ENCODE peak calls at places on chromosomes 5 and 9, in four cellular contexts. R, O, Y and C are unnamed samples.

GRCh38 chr9:136193891-136194279 is 11.0 kb downstream of the LHX3 start:
- DNase-seq in O (no peak), Y (no peak), R (no peak), C (no peak)

GRCh38 chr5:133287500-133287899 is 235.7 kb downstream of the HSPA4 start:
- DNase-seq in O (no peak), R (peak), Y (no peak), C (no peak)

GRCh38 chr5:123303802-123304201 is 119.4 kb downstream of the CEP120 start:
- DNase-seq in O (no peak), R (no peak), Y (no peak), C (no peak)

GRCh38 chr9:69755205-69755604 is 4.6 kb downstream of the PTAR1 start:
- DNase-seq in Y (no peak), R (no peak), O (no peak), C (no peak)

GRCh38 chr9:35367451-35367850 is 122.5 kb upstream of the RUSC2 start:
- DNase-seq in Y (no peak), O (peak), R (no peak), C (peak)

GRCh38 chr5:17918373-17919104 is 284.3 kb downstream of the TAF11L14 start:
- DNase-seq in Y (no peak), R (no peak), O (no peak), C (no peak)

GRCh38 chr9:34633166-34633565 is 4.3 kb upstream of the ARID3C start:
- DNase-seq in Y (no peak), R (no peak), O (no peak), C (no peak)

GRCh38 chr9:1443450-1443849 is 393.3 kb downstream of the DMRT2 start:
- DNase-seq in O (no peak), Y (no peak), R (no peak), C (no peak)

GRCh38 chr5:52817818-52818217 is 30.1 kb downstream of the ITGA1 start:
- DNase-seq in R (no peak), O (no peak), Y (no peak), C (no peak)

GRCh38 chr9:121299467-121300282 is 31.7 kb downstream of the GSN start:
- DNase-seq in Y (no peak), O (no peak), R (peak), C (no peak)

GRCh38 chr9:69602768-69603167 is 69.4 kb downstream of the APBA1 start:
- DNase-seq in O (no peak), R (no peak), Y (no peak), C (no peak)

GRCh38 chr9:2424564-2425153 is 196.9 kb upstream of the VLDLR start:
- DNase-seq in O (no peak), Y (no peak), R (no peak), C (peak)

GRCh38 chr9:110541950-110542349 is 37.6 kb downstream of the SVEP1 start:
- DNase-seq in Y (no peak), O (no peak), R (no peak), C (no peak)

GRCh38 chr5:36722913-36723312 is 116.5 kb downstream of the SLC1A3 start:
- DNase-seq in O (no peak), R (no peak), Y (no peak), C (peak)

GRCh38 chr5:78283105-78283504 is 11.4 kb downstream of the AP3B1 start:
- DNase-seq in Y (no peak), R (no peak), O (no peak), C (no peak)

GRCh38 chr5:82418608-82418950 is 140.4 kb upstream of the RPS23 start:
- DNase-seq in R (no peak), O (no peak), Y (no peak), C (no peak)

GRCh38 chr9:120680579-120680978 is 33.7 kb downstream of the MEGF9 start:
- DNase-seq in R (no peak), O (no peak), Y (no peak), C (no peak)

GRCh38 chr5:73066466-73066865 is 53.9 kb upstream of the TMEM171 start:
- DNase-seq in O (peak), R (no peak), Y (no peak), C (peak)

GRCh38 chr9:96612105-96612965 is 7.3 kb downstream of the CDC14B start:
- DNase-seq in O (peak), Y (peak), R (no peak), C (peak)

GRCh38 chr9:88998506-88998905 is 7.2 kb downstream of the S1PR3 start:
- DNase-seq in Y (no peak), R (no peak), O (no peak), C (peak)

GRCh38 chr5:2128696-2129340 is 246.1 kb upstream of the IRX4 start:
- DNase-seq in O (no peak), Y (no peak), R (no peak), C (no peak)

GRCh38 chr5:72366324-72366976 is 46.3 kb downstream of the PTCD2 start:
- DNase-seq in O (no peak), R (peak), Y (peak), C (peak)

GRCh38 chr9:118533850-118534249 is 829.6 kb downstream of the TLR4 start:
- DNase-seq in Y (no peak), O (no peak), R (no peak), C (peak)

GRCh38 chr5:180090098-180090768 is 18.7 kb upstream of the RNF130 start:
- DNase-seq in R (peak), O (peak), Y (peak), C (peak)

GRCh38 chr9:6218099-6218502 is 2.5 kb downstream of the IL33 start:
- DNase-seq in R (no peak), O (no peak), Y (peak), C (peak)

GRCh38 chr5:107705390-107706014 is 34.8 kb upstream of the EFNA5 start:
- DNase-seq in Y (no peak), R (no peak), O (peak), C (peak)

GRCh38 chr9:98807070-98807810 is at the start of gene GALNT12:
- DNase-seq in Y (no peak), R (peak), O (no peak), C (no peak)

GRCh38 chr5:110055301-110055700 is 365.6 kb downstream of the MAN2A1 start:
- DNase-seq in R (no peak), Y (no peak), O (no peak), C (no peak)

GRCh38 chr9:88007291-88007650 is 32.9 kb upstream of the CDK20 start:
- DNase-seq in R (no peak), Y (no peak), O (no peak), C (peak)

GRCh38 chr5:141848771-141849370 is 29.3 kb downstream of the PCDH1 start:
- DNase-seq in Y (peak), R (peak), O (no peak), C (peak)

GRCh38 chr5:74206571-74207550 is 433.7 kb downstream of the ENC1 start:
- DNase-seq in Y (peak), R (no peak), O (peak), C (peak)

GRCh38 chr9:70589571-70590263 is 175.3 kb upstream of the KLF9 start:
- DNase-seq in Y (no peak), O (peak), R (no peak), C (peak)

GRCh38 chr9:96874947-96875459 is 20.7 kb upstream of the ZNF782 start:
- DNase-seq in R (no peak), O (peak), Y (peak), C (peak)

GRCh38 chr9:20001058-20001457 is 212.2 kb upstream of the SLC24A2 start:
- DNase-seq in R (no peak), O (no peak), Y (no peak), C (no peak)

GRCh38 chr9:127283917-127284316 is 19.3 kb downstream of the GARNL3 start:
- DNase-seq in Y (no peak), R (no peak), O (peak), C (peak)